ENCODE peak calls at places on chromosomes 13 and 19, in five cellular contexts. C is A549, A is H9, Z is H1, R is neural progenitor cell. V is an unnamed sample.

GRCh38 chr13:98441056-98441676 is 135.7 kb downstream of the STK24 start:
- DNase-seq in C (no peak), A (no peak), Z (no peak), R (no peak), V (no peak)

GRCh38 chr13:26401578-26402021 is 147.7 kb downstream of the CDK8 start:
- DNase-seq in C (no peak), A (no peak), Z (no peak), R (no peak), V (no peak)

GRCh38 chr13:72151241-72151640 is 284.2 kb upstream of the DACH1 start:
- DNase-seq in C (no peak), A (no peak), Z (no peak), R (no peak), V (peak; percentile 24)

GRCh38 chr19:47765522-47766358 is 12.8 kb upstream of the SELENOW start:
- DNase-seq in C (peak; percentile 74), A (peak; percentile 87), Z (no peak), R (peak; percentile 78), V (peak; percentile 43)

GRCh38 chr13:99276706-99277105 is 18.5 kb upstream of the GPR18 start:
- DNase-seq in C (no peak), A (no peak), Z (no peak), R (no peak), V (no peak)

GRCh38 chr13:36519432-36519831 is 87.1 kb downstream of the CCNA1 start:
- DNase-seq in C (no peak), A (no peak), Z (no peak), R (no peak), V (no peak)

GRCh38 chr13:79451500-79451962 is 29.4 kb upstream of the NDFIP2 start:
- DNase-seq in C (peak; percentile 41), A (peak; percentile 42), Z (no peak), R (no peak), V (peak; percentile 62)

GRCh38 chr19:2021453-2022140 is 6.1 kb upstream of the BTBD2 start:
- DNase-seq in C (no peak), A (no peak), Z (no peak), R (no peak), V (no peak)

GRCh38 chr19:35344511-35345031 is 3.1 kb upstream of the FFAR1 start:
- DNase-seq in C (no peak), A (peak; percentile 21), Z (no peak), R (no peak), V (no peak)

GRCh38 chr13:91355826-91356710 is 8.6 kb downstream of the MIR17HG start:
- DNase-seq in C (no peak), A (no peak), Z (no peak), R (no peak), V (no peak)

GRCh38 chr13:24228852-24229458 is 68.4 kb downstream of the SPATA13 start:
- DNase-seq in C (peak; percentile 72), A (no peak), Z (no peak), R (peak; percentile 75), V (peak; percentile 74)

GRCh38 chr19:35847911-35848310 is 4.4 kb downstream of the NPHS1 start:
- DNase-seq in C (no peak), A (no peak), Z (no peak), R (no peak), V (no peak)

GRCh38 chr13:112868308-112868707 is 100.7 kb upstream of the MCF2L start:
- DNase-seq in C (no peak), A (no peak), Z (no peak), R (no peak), V (no peak)

GRCh38 chr19:19642506-19643157 is 825 bp downstream of the GMIP start:
- DNase-seq in C (no peak), A (no peak), Z (no peak), R (peak; percentile 26), V (peak; percentile 11)

GRCh38 chr19:37991841-37992248 is 84.8 kb downstream of the SIPA1L3 start:
- DNase-seq in C (no peak), A (no peak), Z (no peak), R (no peak), V (peak; percentile 70)

GRCh38 chr13:38670627-38671026 is 16.2 kb upstream of the FREM2 start:
- DNase-seq in C (no peak), A (no peak), Z (no peak), R (no peak), V (no peak)

GRCh38 chr13:111021270-111021669 is 93.8 kb upstream of the ARHGEF7 start:
- DNase-seq in C (no peak), A (no peak), Z (no peak), R (no peak), V (no peak)

GRCh38 chr19:44753932-44754742 is 5.6 kb downstream of the BCL3 start:
- DNase-seq in C (peak; percentile 90), A (peak; percentile 83), Z (no peak), R (peak; percentile 68), V (peak; percentile 74)

GRCh38 chr13:93233997-93234416 is 7.4 kb downstream of the GPC6 start:
- DNase-seq in C (peak; percentile 35), A (peak; percentile 73), Z (peak; percentile 61), R (peak; percentile 32), V (no peak)

GRCh38 chr13:60759499-60759898 is 362.5 kb downstream of the TDRD3 start:
- DNase-seq in C (peak; percentile 3), A (no peak), Z (no peak), R (peak; percentile 72), V (peak; percentile 59)

GRCh38 chr13:37001921-37002250 is 1.3 kb downstream of the EXOSC8 start:
- DNase-seq in C (no peak), A (no peak), Z (no peak), R (no peak), V (no peak)

GRCh38 chr13:112814905-112815585 is 125.2 kb downstream of the ATP11A start:
- DNase-seq in C (no peak), A (no peak), Z (no peak), R (no peak), V (peak; percentile 34)

GRCh38 chr13:95355491-95355890 is 54.2 kb upstream of the ABCC4 start:
- DNase-seq in C (no peak), A (no peak), Z (no peak), R (no peak), V (peak; percentile 49)

DNA sequence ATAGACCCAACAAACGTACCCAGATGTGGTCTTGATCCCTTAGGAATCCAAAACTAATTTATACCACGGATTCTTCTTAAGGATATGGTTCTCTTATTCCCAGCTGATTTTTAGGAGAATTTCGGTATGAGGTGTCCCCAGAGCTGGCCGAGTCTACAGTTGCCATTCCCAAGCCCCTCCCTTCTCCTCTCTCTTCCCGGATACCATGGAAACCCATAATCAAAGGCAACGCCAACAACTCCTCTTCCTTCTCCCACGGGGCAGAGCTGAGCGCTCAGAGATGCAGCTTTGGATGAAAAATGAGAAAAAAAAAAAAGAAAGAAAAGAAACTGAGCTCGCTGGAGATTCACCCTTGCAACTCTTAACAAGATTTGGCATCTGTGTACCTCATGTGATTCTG is 29.3 kb upstream of the CEBPG start:
- DNase-seq in C (no peak), A (no peak), Z (no peak), R (peak; percentile 48), V (no peak)
- H3K27ac ChIP-seq in C (no peak overlapping the region), A (no peak overlapping the region), Z (no peak overlapping the region), R (no peak overlapping the region), V (no peak overlapping the region)

GRCh38 chr13:43083750-43084149 is 60.4 kb downstream of the DNAJC15 start:
- DNase-seq in C (no peak), A (no peak), Z (no peak), R (no peak), V (no peak)
- H3K4me2 ChIP-seq in C (no peak overlapping the region), A (no peak overlapping the region), Z (no peak overlapping the region), R (no peak overlapping the region), V (no peak overlapping the region)

DNA sequence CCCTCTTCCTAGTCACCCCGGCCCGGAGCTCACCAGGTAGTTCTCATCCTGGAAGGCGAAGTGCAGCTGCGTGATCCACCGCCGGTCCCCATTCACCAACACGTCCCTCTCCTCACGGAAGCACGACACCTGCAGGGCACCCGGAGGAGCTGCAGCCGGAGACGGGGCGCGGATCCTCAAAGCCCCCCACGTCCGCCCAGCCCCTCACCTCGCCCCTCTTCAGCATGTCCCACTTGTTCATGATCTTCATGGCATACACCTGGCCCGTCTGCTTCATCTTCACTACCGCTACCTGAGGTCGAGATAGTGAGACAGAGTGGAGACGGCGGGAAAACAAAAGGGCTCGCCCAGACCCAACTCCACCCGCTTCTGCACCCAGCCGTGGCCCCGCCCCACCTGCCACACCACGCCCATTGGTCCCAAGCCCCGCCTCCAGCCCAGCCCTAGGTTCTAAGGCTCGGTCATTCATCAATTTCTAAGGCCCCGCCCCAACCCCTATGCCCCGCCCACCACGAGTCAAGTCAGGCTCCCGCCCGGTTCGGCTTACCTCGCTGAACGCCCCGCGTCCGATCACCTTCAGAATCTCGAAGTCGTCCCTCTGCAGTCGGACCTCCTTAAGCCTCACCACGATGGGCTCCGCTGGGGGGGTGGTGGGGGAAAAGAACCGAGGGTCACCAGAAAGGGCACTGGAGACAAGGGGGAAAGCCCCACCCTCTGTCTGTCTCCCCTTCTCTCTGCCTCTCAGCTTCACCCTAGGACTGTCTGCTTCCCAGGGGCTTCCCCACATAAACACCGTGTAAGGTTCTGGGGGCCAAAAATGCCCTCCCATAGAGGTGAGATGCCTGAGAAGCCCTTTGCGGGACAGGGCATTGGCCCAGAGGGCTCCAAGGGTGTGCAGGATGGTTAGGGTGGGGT is 2.8 kb downstream of the DMPK start:
- DNase-seq in C (peak; percentile 95), A (peak; percentile 97), Z (peak; percentile 77), R (peak; percentile 96), V (peak; percentile 86)
- H3K27ac ChIP-seq in C (peak overlapping the region; percentile 96), A (no peak overlapping the region), Z (no peak overlapping the region), R (no peak overlapping the region), V (no peak overlapping the region)

GRCh38 chr19:55866521-55866920 is 30.2 kb downstream of the NLRP4 start:
- DNase-seq in C (no peak), A (no peak), Z (no peak), R (no peak), V (no peak)

GRCh38 chr19:55867101-55867500 is 30.8 kb downstream of the NLRP4 start:
- DNase-seq in C (no peak), A (no peak), Z (no peak), R (no peak), V (no peak)

GRCh38 chr19:55870736-55871135 is 34.4 kb downstream of the NLRP4 start:
- DNase-seq in C (no peak), A (no peak), Z (no peak), R (no peak), V (no peak)
- H3K4me2 ChIP-seq in C (no peak overlapping the region), A (no peak overlapping the region), Z (no peak overlapping the region), R (no peak overlapping the region), V (no peak overlapping the region)

GRCh38 chr13:45522571-45522970 is 57.8 kb downstream of the COG3 start:
- DNase-seq in C (no peak), A (no peak), Z (no peak), R (no peak), V (no peak)
- H3K27ac ChIP-seq in C (no peak overlapping the region), A (no peak overlapping the region), Z (no peak overlapping the region), R (no peak overlapping the region), V (no peak overlapping the region)

GRCh38 chr13:75643693-75644092 is 7.6 kb downstream of the LMO7 start:
- DNase-seq in C (no peak), A (no peak), Z (no peak), R (no peak), V (no peak)
- H3K4me2 ChIP-seq in C (no peak overlapping the region), A (no peak overlapping the region), Z (no peak overlapping the region), R (no peak overlapping the region), V (no peak overlapping the region)

DNA sequence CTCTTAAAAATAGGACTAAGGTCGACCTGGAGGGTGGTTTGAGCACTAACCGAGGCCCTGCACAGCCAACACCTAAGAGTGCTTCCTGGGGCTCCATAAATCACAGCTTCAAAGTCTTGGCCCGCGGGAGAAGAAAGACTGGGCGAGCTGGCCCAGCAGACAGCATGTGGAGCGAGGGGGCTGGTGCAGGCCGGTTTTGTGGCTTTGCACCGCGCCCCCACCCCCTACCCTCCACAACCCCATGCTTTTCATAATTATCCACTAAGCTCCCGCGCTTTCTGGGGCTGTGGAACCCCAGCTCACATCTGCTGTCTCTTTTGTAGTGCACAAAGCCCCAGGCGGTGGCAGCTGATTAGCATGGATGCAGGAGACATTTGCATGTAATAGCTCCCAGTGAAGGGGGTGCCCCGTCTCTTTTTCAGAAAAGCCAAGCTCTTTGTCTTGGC is 17.1 kb downstream of the CARM1 start:
- DNase-seq in C (no peak), A (peak; percentile 71), Z (peak; percentile 53), R (peak; percentile 73), V (no peak)
- H3K27ac ChIP-seq in C (no peak overlapping the region), A (no peak overlapping the region), Z (peak overlapping the region; percentile 73), R (peak overlapping the region; percentile 61), V (no peak overlapping the region)